ENCODE peak calls at places on chromosomes 7 and 10, in nine cellular contexts. O is adrenal gland; R is GM06990; P is CD4-positive, CD25-positive, alpha-beta regulatory T cell; E is ovary; G is hepatocyte; A is uterus; U is heart right ventricle; Y is cardiac muscle cell. X is an unnamed sample.

GRCh38 chr7:18583305-18583704 is 87.8 kb downstream of the HDAC9 start:
- DNase-seq in O (no peak), R (no peak), P (no peak), E (no peak), G (peak; percentile 14), A (no peak), U (no peak), Y (peak; percentile 67), X (no peak)

GRCh38 chr7:143002106-143002505 is 24.8 kb downstream of the OR9A2 start:
- DNase-seq in O (no peak), R (no peak), P (no peak), E (no peak), G (peak; percentile 41), A (no peak), U (no peak), Y (peak; percentile 55), X (no peak)

GRCh38 chr7:101945034-101945758 is 127.8 kb downstream of the CUX1 start:
- DNase-seq in O (no peak), R (no peak), P (no peak), E (no peak), G (no peak), A (no peak), U (no peak), Y (no peak), X (no peak)

GRCh38 chr10:43203491-43204393 is 63.1 kb downstream of the RASGEF1A start:
- DNase-seq in O (peak; percentile 8), R (no peak), P (no peak), E (peak; percentile 42), G (peak; percentile 36), A (peak; percentile 29), U (no peak), Y (peak; percentile 19), X (peak; percentile 55)

GRCh38 chr7:95594185-95594584 is 2.1 kb downstream of the PDK4 start:
- DNase-seq in O (no peak), R (no peak), P (no peak), E (no peak), G (no peak), A (no peak), U (no peak), Y (no peak), X (no peak)

GRCh38 chr7:140673063-140673769 is 471 bp downstream of the ADCK2 start:
- DNase-seq in O (peak; percentile 40), R (peak; percentile 71), P (peak; percentile 37), E (peak; percentile 83), G (peak; percentile 77), A (peak; percentile 60), U (peak; percentile 52), Y (no peak), X (peak; percentile 76)

GRCh38 chr7:42262907-42263466 is 26.0 kb upstream of the GLI3 start:
- DNase-seq in O (no peak), R (no peak), P (no peak), E (no peak), G (peak; percentile 9), A (peak; percentile 74), U (peak; percentile 44), Y (peak; percentile 58), X (peak; percentile 60)

GRCh38 chr7:10708447-10708846 is 265.2 kb upstream of the PHF14 start:
- DNase-seq in O (no peak), R (no peak), P (no peak), E (no peak), G (peak; percentile 60), A (no peak), U (no peak), Y (no peak), X (peak; percentile 35)

GRCh38 chr7:92404170-92404614 is 43.1 kb upstream of the GATAD1 start:
- DNase-seq in O (no peak), R (no peak), P (no peak), E (no peak), G (no peak), A (no peak), U (no peak), Y (peak; percentile 10), X (no peak)

GRCh38 chr10:5811387-5811821 is 1.8 kb downstream of the GDI2 start:
- DNase-seq in O (no peak), R (no peak), P (no peak), E (no peak), G (no peak), A (no peak), U (no peak), Y (peak; percentile 52), X (no peak)

GRCh38 chr7:21962677-21963076 is 17.0 kb upstream of the CDCA7L start:
- DNase-seq in O (no peak), R (no peak), P (no peak), E (no peak), G (no peak), A (no peak), U (no peak), Y (no peak), X (no peak)

GRCh38 chr7:92205987-92206386 is 27.0 kb upstream of the LRRD1 start:
- DNase-seq in O (no peak), R (no peak), P (no peak), E (no peak), G (no peak), A (no peak), U (no peak), Y (no peak), X (no peak)

GRCh38 chr10:11934262-11934661 is 108.3 kb downstream of the UPF2 start:
- DNase-seq in O (peak; percentile 66), R (no peak), P (no peak), E (no peak), G (no peak), A (no peak), U (no peak), Y (no peak), X (no peak)

GRCh38 chr10:23367896-23368685 is 23.5 kb upstream of the C10orf67 start:
- DNase-seq in O (no peak), R (no peak), P (no peak), E (no peak), G (no peak), A (no peak), U (no peak), Y (peak; percentile 20), X (no peak)

GRCh38 chr10:88835095-88835909 is 16.3 kb downstream of the ANKRD22 start:
- DNase-seq in O (peak; percentile 81), R (peak; percentile 56), P (peak; percentile 75), E (peak; percentile 89), G (peak; percentile 88), A (peak; percentile 87), U (peak; percentile 85), Y (peak; percentile 93), X (peak; percentile 87)

GRCh38 chr10:51092402-51092801 is 18.1 kb downstream of the PRKG1 start:
- DNase-seq in O (peak; percentile 88), R (no peak), P (no peak), E (peak; percentile 77), G (peak; percentile 19), A (peak; percentile 86), U (peak; percentile 61), Y (peak; percentile 63), X (peak; percentile 57)

GRCh38 chr10:75397571-75397921 is 4.0 kb downstream of the ZNF503 start:
- DNase-seq in O (no peak), R (no peak), P (no peak), E (peak; percentile 59), G (no peak), A (peak; percentile 26), U (no peak), Y (peak; percentile 50), X (peak; percentile 57)

GRCh38 chr7:108581655-108582491 is 12.2 kb downstream of the DNAJB9 start:
- DNase-seq in O (no peak), R (no peak), P (no peak), E (no peak), G (peak; percentile 40), A (no peak), U (no peak), Y (peak; percentile 13), X (no peak)

GRCh38 chr10:124039432-124040086 is 53.8 kb downstream of the CHST15 start:
- DNase-seq in O (no peak), R (no peak), P (no peak), E (no peak), G (no peak), A (no peak), U (no peak), Y (no peak), X (no peak)

GRCh38 chr7:74214816-74215630 is 5.2 kb downstream of the LAT2 start:
- DNase-seq in O (no peak), R (no peak), P (no peak), E (no peak), G (no peak), A (no peak), U (no peak), Y (no peak), X (no peak)

GRCh38 chr10:83881647-83882046 is 257.7 kb upstream of the GHITM start:
- DNase-seq in O (peak; percentile 10), R (no peak), P (no peak), E (no peak), G (no peak), A (no peak), U (no peak), Y (no peak), X (peak; percentile 4)

GRCh38 chr7:90594791-90595317 is 1.3 kb upstream of the CDK14 start:
- DNase-seq in O (peak; percentile 22), R (no peak), P (no peak), E (peak; percentile 60), G (peak; percentile 27), A (peak; percentile 54), U (peak; percentile 19), Y (peak; percentile 86), X (no peak)

GRCh38 chr10:119826777-119827176 is 45.9 kb downstream of the MCMBP start:
- DNase-seq in O (no peak), R (no peak), P (no peak), E (no peak), G (no peak), A (no peak), U (no peak), Y (peak; percentile 9), X (no peak)
- H3K36me3 ChIP-seq in O (no peaks in the 10 kb centered on the region), R (peaks cover 5% of the 10 kb centered on the region), P (peaks cover 61% of the 10 kb centered on the region), E (no peaks in the 10 kb centered on the region), G (no peaks in the 10 kb centered on the region), A (no peaks in the 10 kb centered on the region), U (peaks cover 80% of the 10 kb centered on the region), Y (peaks cover 43% of the 10 kb centered on the region), X (peaks cover 6% of the 10 kb centered on the region)

GRCh38 chr10:115593060-115593459 is 499.9 kb downstream of the ATRNL1 start:
- DNase-seq in O (no peak), R (no peak), P (no peak), E (no peak), G (no peak), A (no peak), U (no peak), Y (no peak), X (no peak)
- H3K36me3 ChIP-seq in O (no peaks in the 10 kb centered on the region), R (no peaks in the 10 kb centered on the region), P (no peaks in the 10 kb centered on the region), E (no peaks in the 10 kb centered on the region), G (no peaks in the 10 kb centered on the region), A (no peaks in the 10 kb centered on the region), U (no peaks in the 10 kb centered on the region), Y (no peaks in the 10 kb centered on the region), X (no peaks in the 10 kb centered on the region)

GRCh38 chr7:134627109-134627774 is 19.4 kb upstream of the BPGM start:
- DNase-seq in O (no peak), R (no peak), P (no peak), E (no peak), G (no peak), A (no peak), U (no peak), Y (no peak), X (no peak)
- H3K36me3 ChIP-seq in O (no peaks in the 10 kb centered on the region), R (no peaks in the 10 kb centered on the region), P (no peaks in the 10 kb centered on the region), E (no peaks in the 10 kb centered on the region), G (no peaks in the 10 kb centered on the region), A (peaks cover 4% of the 10 kb centered on the region), U (no peaks in the 10 kb centered on the region), Y (no peaks in the 10 kb centered on the region), X (no peaks in the 10 kb centered on the region)

DNA sequence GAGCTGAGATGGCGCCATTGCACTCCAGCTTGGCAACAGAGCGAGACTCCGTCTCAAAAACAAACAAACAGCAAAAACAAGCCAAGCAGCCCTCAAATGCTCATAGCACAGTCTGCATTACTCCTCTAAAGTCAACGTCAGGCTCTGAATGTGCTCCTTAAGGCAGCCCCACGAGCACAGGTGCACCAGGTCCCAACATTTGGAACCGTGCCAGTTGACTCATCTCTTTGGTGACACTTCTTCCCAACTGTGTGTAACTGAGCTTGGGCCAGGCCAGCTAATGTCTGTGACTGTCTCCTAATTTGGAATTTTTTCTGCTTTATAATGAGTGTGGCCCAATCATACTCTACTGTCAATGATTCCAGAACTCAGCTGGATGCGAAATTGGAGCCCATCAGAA is 66.3 kb upstream of the EFCAB10 start:
- DNase-seq in O (no peak), R (no peak), P (no peak), E (no peak), G (no peak), A (no peak), U (no peak), Y (no peak), X (no peak)
- H3K36me3 ChIP-seq in O (no peaks in the 10 kb centered on the region), R (no peaks in the 10 kb centered on the region), P (peaks cover 67% of the 10 kb centered on the region), E (no peaks in the 10 kb centered on the region), G (no peaks in the 10 kb centered on the region), A (no peaks in the 10 kb centered on the region), U (peaks cover 38% of the 10 kb centered on the region), Y (no peaks in the 10 kb centered on the region), X (no peaks in the 10 kb centered on the region)

X was measured in body of pancreas.